ENCODE peak calls at places on chromosomes 13 and 19, in ten cellular contexts. U is NCI-H345; C is right lobe of liver; P is smooth muscle cell of the brain vasculature; V is cardiac muscle cell; I is aorta; W is activated naive CD8-positive, alpha-beta T cell treated with anti-CD3 and anti-CD28 coated beads, Interleukin-2, amount 10 ng/mL, durations not matched to agents 7 days and 5 days; E is cardiac fibroblast; A is activated gamma-delta T cell treated with Interleukin-2 at 50 U/mL for 16 hours; F is NCI-H774. D is an unnamed sample.

GRCh38 chr19:29858000-29858596 is 46.3 kb downstream of the CCNE1 start:
- DNase-seq in E (no peak), U (peak; percentile 56), C (peak; percentile 52), I (no peak), A (peak; percentile 28), V (peak; percentile 54), P (no peak), W (peak; percentile 63), F (peak; percentile 17), D (no peak)

GRCh38 chr13:48216204-48216711 is 16.7 kb upstream of the ITM2B start:
- DNase-seq in V (no peak), I (no peak), P (no peak), W (no peak), F (no peak), U (no peak), C (no peak), A (no peak), E (no peak), D (no peak)

GRCh38 chr19:43786665-43787064 is 5.9 kb upstream of the KCNN4 start:
- DNase-seq in F (no peak), I (no peak), W (no peak), E (no peak), A (no peak), V (no peak), P (no peak), C (no peak), U (no peak), D (no peak)

GRCh38 chr19:37217533-37217854 is 520 bp upstream of the ZNF383 start:
- DNase-seq in I (no peak), W (no peak), A (no peak), P (no peak), E (no peak), U (no peak), F (no peak), V (no peak), C (no peak), D (no peak)

GRCh38 chr13:50085063-50085462 is 69.8 kb downstream of the KCNRG start:
- DNase-seq in V (peak; percentile 53), A (no peak), I (no peak), E (peak; percentile 74), W (no peak), F (no peak), U (no peak), P (no peak), C (no peak), D (no peak)

GRCh38 chr13:44364601-44365000 is 9.0 kb upstream of the SERP2 start:
- DNase-seq in A (no peak), E (peak; percentile 45), V (no peak), C (no peak), P (no peak), F (no peak), U (no peak), I (no peak), W (no peak), D (no peak)

GRCh38 chr19:46727036-46727501 is 10.2 kb upstream of the PRKD2 start:
- DNase-seq in P (no peak), E (no peak), U (no peak), C (no peak), F (no peak), W (no peak), V (no peak), I (no peak), A (no peak), D (no peak)

GRCh38 chr13:78660130-78660857 is 1.3 kb upstream of the OBI1 start:
- DNase-seq in E (peak; percentile 30), I (peak; percentile 32), C (no peak), V (no peak), W (peak; percentile 29), U (no peak), F (no peak), A (peak; percentile 10), P (no peak), D (no peak)

GRCh38 chr19:17234911-17235617 is 9.0 kb downstream of the OCEL1 start:
- DNase-seq in U (peak; percentile 64), V (peak; percentile 52), W (peak; percentile 80), P (no peak), I (peak; percentile 72), F (peak; percentile 57), C (peak; percentile 71), E (peak; percentile 54), A (peak; percentile 36), D (peak; percentile 89)

GRCh38 chr13:104534847-104535246 is 1468.6 kb upstream of the SLC10A2 start:
- DNase-seq in W (no peak), C (no peak), V (no peak), E (no peak), A (no peak), U (no peak), P (no peak), F (no peak), I (no peak), D (no peak)

GRCh38 chr13:37981932-37982331 is 112.4 kb upstream of the TRPC4 start:
- DNase-seq in P (no peak), I (no peak), E (no peak), F (no peak), W (no peak), C (no peak), A (no peak), V (no peak), U (no peak), D (no peak)

GRCh38 chr13:105721056-105721455 is 814.4 kb downstream of the EFNB2 start:
- DNase-seq in C (no peak), I (no peak), E (peak; percentile 35), P (peak; percentile 36), V (no peak), A (no peak), F (no peak), U (no peak), W (no peak), D (no peak)

GRCh38 chr19:8304841-8305621 is 3.1 kb downstream of the CD320 start:
- DNase-seq in A (no peak), F (no peak), I (peak; percentile 44), W (peak; percentile 38), U (no peak), V (no peak), P (no peak), E (no peak), C (peak; percentile 49), D (peak; percentile 71)

GRCh38 chr19:41887711-41888382 is 4.9 kb downstream of the ARHGEF1 start:
- DNase-seq in V (no peak), F (no peak), C (peak; percentile 64), E (peak; percentile 58), W (peak; percentile 84), I (no peak), P (no peak), A (peak; percentile 93), U (no peak), D (peak; percentile 87)

GRCh38 chr19:15471639-15472101 is 7.3 kb upstream of the RASAL3 start:
- DNase-seq in I (peak; percentile 24), E (no peak), P (no peak), W (no peak), V (no peak), A (no peak), F (no peak), U (no peak), C (no peak), D (peak; percentile 76)

GRCh38 chr13:48626077-48626449 is 27.7 kb upstream of the CYSLTR2 start:
- DNase-seq in U (no peak), W (no peak), V (no peak), A (no peak), P (no peak), C (no peak), E (peak; percentile 45), F (no peak), I (no peak), D (no peak)

GRCh38 chr19:5801796-5802616 is 2.9 kb upstream of the NRTN start:
- DNase-seq in W (no peak), E (no peak), A (no peak), V (peak; percentile 80), P (no peak), U (no peak), I (peak; percentile 49), F (no peak), C (no peak), D (no peak)

GRCh38 chr19:16518483-16519229 is 22.5 kb downstream of the C19orf44 start:
- DNase-seq in V (no peak), W (no peak), C (no peak), P (no peak), E (no peak), I (no peak), A (no peak), F (no peak), U (no peak), D (no peak)

GRCh38 chr13:29937836-29938235 is 87.4 kb upstream of the UBL3 start:
- DNase-seq in E (no peak), I (no peak), P (no peak), A (peak; percentile 39), V (no peak), U (peak; percentile 2), F (no peak), C (no peak), W (no peak), D (no peak)

GRCh38 chr19:15332311-15332996 is at the start of gene BRD4:
- DNase-seq in E (peak; percentile 53), A (peak; percentile 68), W (peak; percentile 92), C (peak; percentile 81), V (peak; percentile 86), I (peak; percentile 80), P (no peak), F (peak; percentile 65), U (peak; percentile 53), D (peak; percentile 91)

GRCh38 chr13:98103942-98104880 is 38.7 kb upstream of the FARP1 start:
- DNase-seq in I (no peak), C (no peak), A (no peak), U (no peak), P (no peak), W (no peak), F (no peak), V (no peak), E (peak; percentile 49), D (no peak)

GRCh38 chr13:45542878-45543277 is 72.7 kb downstream of the ERICH6B start:
- DNase-seq in W (no peak), A (no peak), E (no peak), P (no peak), V (no peak), F (no peak), I (no peak), C (no peak), U (no peak), D (no peak)

GRCh38 chr13:36736119-36736726 is 62.4 kb downstream of the SERTM1 start:
- DNase-seq in I (peak; percentile 51), P (peak; percentile 43), W (no peak), E (peak; percentile 82), U (peak; percentile 52), F (peak; percentile 13), V (peak; percentile 79), C (no peak), A (peak; percentile 6), D (no peak)

GRCh38 chr13:85261757-85262346 is 537.4 kb downstream of the SLITRK6 start:
- DNase-seq in A (no peak), P (no peak), C (no peak), E (no peak), U (peak; percentile 1), I (no peak), V (peak; percentile 28), W (no peak), F (no peak), D (no peak)

GRCh38 chr13:76289558-76289957 is 596.6 kb downstream of the KCTD12 start:
- DNase-seq in F (no peak), I (no peak), U (no peak), P (no peak), C (no peak), E (no peak), V (no peak), A (no peak), W (no peak), D (no peak)

GRCh38 chr19:39568604-39569003 is 28.6 kb upstream of the EID2 start:
- DNase-seq in I (no peak), F (no peak), E (peak; percentile 69), V (no peak), C (no peak), A (no peak), P (no peak), W (no peak), U (no peak), D (no peak)

GRCh38 chr19:38105574-38105973 is 118.4 kb downstream of the DPF1 start:
- DNase-seq in E (no peak), V (no peak), W (no peak), P (no peak), U (no peak), A (no peak), C (no peak), I (no peak), F (no peak), D (no peak)

GRCh38 chr19:15111758-15112157 is 4.6 kb downstream of the SYDE1 start:
- DNase-seq in A (no peak), I (no peak), P (no peak), U (no peak), E (no peak), W (no peak), C (no peak), V (no peak), F (no peak), D (no peak)

D was measured in left lung.